ENCODE peak calls at places on chromosome 4, in six cellular contexts. S is endothelial cell; O is activated gamma-delta T cell treated with anti-CD3 and anti-CD28 coated beads, Interleukin-2, amount 50 U/mL, for 16 hours; W is ascending aorta; H is activated CD4-positive, alpha-beta T cell treated with anti-CD3 and anti-CD28 coated beads for 48 hours; G is KBM-7. B is an unnamed sample.
A peak's percentile ranks its signal among the peaks of the same experiment; 100 is the strongest.

GRCh38 chr4:122796801-122797404 is 29.7 kb upstream of the FGF2 start:
- DNase-seq in S (no peak), O (no peak), W (no peak), H (no peak), G (no peak), B (no peak)

GRCh38 chr4:98967916-98968315 is 27.6 kb upstream of the METAP1 start:
- DNase-seq in S (no peak), O (no peak), W (no peak), H (no peak), G (no peak), B (no peak)

GRCh38 chr4:177596991-177597390 is 154.8 kb upstream of the AGA start:
- DNase-seq in S (no peak), O (no peak), W (no peak), H (no peak), G (no peak), B (no peak)

GRCh38 chr4:1493540-1494287 is 87.5 kb upstream of the NKX1-1 start:
- DNase-seq in S (no peak), O (no peak), W (no peak), H (no peak), G (no peak), B (no peak)

GRCh38 chr4:111540661-111541060 is 604.6 kb upstream of the FAM241A start:
- DNase-seq in S (no peak), O (no peak), W (no peak), H (no peak), G (no peak), B (no peak)

GRCh38 chr4:181952478-181952877 is 290.7 kb upstream of the TENM3 start:
- DNase-seq in S (no peak), O (no peak), W (no peak), H (no peak), G (no peak), B (no peak)

GRCh38 chr4:88752754-88753153 is 55.1 kb upstream of the NAP1L5 start:
- DNase-seq in S (no peak), O (no peak), W (no peak), H (no peak), G (no peak), B (no peak)

GRCh38 chr4:7763106-7763505 is 176.6 kb downstream of the AFAP1 start:
- DNase-seq in S (no peak), O (no peak), W (no peak), H (no peak), G (no peak), B (no peak)

GRCh38 chr4:128292349-128292748 is 4.7 kb upstream of the PGRMC2 start:
- DNase-seq in S (no peak), O (no peak), W (no peak), H (no peak), G (no peak), B (no peak)

GRCh38 chr4:111628437-111628836 is 516.8 kb upstream of the FAM241A start:
- DNase-seq in S (no peak), O (no peak), W (no peak), H (no peak), G (no peak), B (no peak)

GRCh38 chr4:109441858-109442480 is 8.4 kb downstream of the SEC24B start:
- DNase-seq in S (no peak), O (no peak), W (no peak), H (no peak), G (no peak), B (no peak)

GRCh38 chr4:145231906-145232700 is 51.7 kb upstream of the OTUD4 start:
- DNase-seq in S (no peak), O (no peak), W (no peak), H (no peak), G (no peak), B (no peak)

GRCh38 chr4:38591617-38592337 is 72.2 kb upstream of the KLF3 start:
- DNase-seq in S (no peak), O (no peak), W (no peak), H (no peak), G (no peak), B (no peak)

GRCh38 chr4:107117726-107118125 is 81.6 kb upstream of the DKK2 start:
- DNase-seq in S (no peak), O (no peak), W (no peak), H (no peak), G (no peak), B (no peak)

GRCh38 chr4:117996891-117997290 is 37.4 kb upstream of the NDST3 start:
- DNase-seq in S (no peak), O (no peak), W (no peak), H (no peak), G (no peak), B (no peak)

GRCh38 chr4:120760047-120760446 is 162.5 kb downstream of the PRDM5 start:
- DNase-seq in S (no peak), O (no peak), W (no peak), H (no peak), G (no peak), B (no peak)

GRCh38 chr4:120066182-120066524 is 495 bp downstream of the MAD2L1 start:
- DNase-seq in S (no peak), O (no peak), W (no peak), H (peak; percentile 76), G (peak; percentile 89), B (no peak)

GRCh38 chr4:106312377-106312776 is 3.6 kb downstream of the TBCK start:
- DNase-seq in S (no peak), O (no peak), W (no peak), H (no peak), G (no peak), B (no peak)

GRCh38 chr4:3803475-3803847 is 37.3 kb downstream of the ADRA2C start:
- DNase-seq in S (no peak), O (no peak), W (no peak), H (no peak), G (no peak), B (no peak)

GRCh38 chr4:186570193-186570996 is 15.0 kb upstream of the MTNR1A start:
- DNase-seq in S (no peak), O (no peak), W (no peak), H (no peak), G (no peak), B (no peak)

GRCh38 chr4:163344147-163345050 is 707 bp downstream of the NPY5R start:
- DNase-seq in S (peak; percentile 45), O (no peak), W (no peak), H (no peak), G (no peak), B (no peak)

GRCh38 chr4:63620271-63620670 is 789.0 kb downstream of the TECRL start:
- DNase-seq in S (no peak), O (no peak), W (no peak), H (no peak), G (no peak), B (no peak)

GRCh38 chr4:6916587-6917444 is 7.2 kb downstream of the TBC1D14 start:
- DNase-seq in S (no peak), O (no peak), W (no peak), H (peak; percentile 68), G (peak; percentile 91), B (no peak)

GRCh38 chr4:87838207-87838606 is 5.4 kb downstream of the MEPE start:
- DNase-seq in S (no peak), O (no peak), W (no peak), H (no peak), G (peak; percentile 20), B (no peak)

GRCh38 chr4:102599887-102600286 is 98.7 kb downstream of the NFKB1 start:
- DNase-seq in S (no peak), O (no peak), W (no peak), H (no peak), G (no peak), B (no peak)

GRCh38 chr4:154186035-154186434 is 305.6 kb downstream of the DCHS2 start:
- DNase-seq in S (no peak), O (no peak), W (no peak), H (no peak), G (no peak), B (no peak)

GRCh38 chr4:55356991-55357461 is 11.0 kb downstream of the SRD5A3 start:
- DNase-seq in S (no peak), O (no peak), W (no peak), H (no peak), G (no peak), B (peak; percentile 84)

GRCh38 chr4:169143335-169143734 is 127.4 kb downstream of the SH3RF1 start:
- DNase-seq in S (no peak), O (no peak), W (no peak), H (no peak), G (no peak), B (no peak)

GRCh38 chr4:65968873-65969272 is 298.6 kb upstream of the EPHA5 start:
- DNase-seq in S (no peak), O (no peak), W (no peak), H (no peak), G (no peak), B (no peak)

GRCh38 chr4:108107116-108107515 is 61.6 kb downstream of the LEF1 start:
- DNase-seq in S (no peak), O (no peak), W (no peak), H (no peak), G (no peak), B (no peak)

GRCh38 chr4:17283832-17284231 is 228.1 kb downstream of the QDPR start:
- DNase-seq in S (no peak), O (no peak), W (no peak), H (no peak), G (no peak), B (no peak)

GRCh38 chr4:105596676-105597075 is 44.3 kb downstream of the ARHGEF38 start:
- DNase-seq in S (peak; percentile 10), O (no peak), W (no peak), H (no peak), G (no peak), B (no peak)

GRCh38 chr4:72418458-72418857 is 150.6 kb downstream of the ADAMTS3 start:
- DNase-seq in S (no peak), O (no peak), W (no peak), H (no peak), G (peak; percentile 59), B (no peak)

GRCh38 chr4:187786190-187786589 is 209.4 kb upstream of the ZFP42 start:
- DNase-seq in S (no peak), O (no peak), W (no peak), H (no peak), G (no peak), B (no peak)

GRCh38 chr4:153759407-153760226 is at the start of gene RNF175:
- DNase-seq in S (peak; percentile 41), O (no peak), W (no peak), H (peak; percentile 36), G (no peak), B (no peak)

GRCh38 chr4:156790866-156791265 is 180.7 kb downstream of the PDGFC start:
- DNase-seq in S (no peak), O (no peak), W (no peak), H (no peak), G (no peak), B (no peak)

GRCh38 chr4:70993181-70994068 is at the start of gene DCK:
- DNase-seq in S (peak; percentile 91), O (peak; percentile 73), W (peak; percentile 95), H (peak; percentile 89), G (peak; percentile 95), B (peak; percentile 91)

GRCh38 chr4:92091335-92091734 is 212.4 kb upstream of the GRID2 start:
- DNase-seq in S (no peak), O (no peak), W (no peak), H (no peak), G (peak; percentile 21), B (no peak)